ENCODE peak calls at places on chromosomes 12 and 14, in four cellular contexts. L, O, W and A are unnamed samples.

GRCh38 chr12:111360325-111360930 is 8.5 kb downstream of the PHETA1 start:
- DNase-seq in L (no peak), W (no peak), O (no peak), A (no peak)

GRCh38 chr12:2266666-2267623 is 214.2 kb downstream of the CACNA1C start:
- DNase-seq in O (peak; percentile 37), L (no peak), W (no peak), A (no peak)

GRCh38 chr12:117447665-117448366 is 86.4 kb upstream of the NOS1 start:
- DNase-seq in L (no peak), W (no peak), O (no peak), A (no peak)

GRCh38 chr12:19002192-19002591 is 127.3 kb upstream of the PLEKHA5 start:
- DNase-seq in W (peak; percentile 56), O (no peak), L (no peak), A (no peak)

GRCh38 chr12:75816892-75817291 is 214.7 kb downstream of the PHLDA1 start:
- DNase-seq in O (peak; percentile 12), W (peak; percentile 59), L (no peak), A (no peak)

GRCh38 chr12:26318661-26319068 is 123.3 kb downstream of the SSPN start:
- DNase-seq in W (peak; percentile 79), O (peak; percentile 62), L (no peak), A (no peak)

GRCh38 chr12:81077686-81078441 is at the start of gene ACSS3:
- DNase-seq in O (peak; percentile 6), W (peak; percentile 62), L (peak; percentile 83), A (no peak)

GRCh38 chr14:50064993-50065392 is 51.4 kb downstream of the VCPKMT start:
- DNase-seq in W (no peak), L (no peak), O (no peak), A (no peak)

GRCh38 chr14:102691763-102692162 is 85.5 kb upstream of the TRAF3 start:
- DNase-seq in W (no peak), L (no peak), O (no peak), A (no peak)

GRCh38 chr14:70567791-70568190 is 32.7 kb downstream of the MED6 start:
- DNase-seq in L (no peak), O (no peak), W (peak; percentile 46), A (no peak)

GRCh38 chr12:110590806-110591326 is 7.7 kb upstream of the PPTC7 start:
- DNase-seq in L (no peak), O (no peak), W (peak; percentile 26), A (no peak)

GRCh38 chr14:89327771-89328212 is 89.2 kb downstream of the FOXN3 start:
- DNase-seq in O (no peak), L (no peak), W (no peak), A (no peak)

GRCh38 chr12:73632191-73632590 is 905.4 kb upstream of the ATXN7L3B start:
- DNase-seq in O (peak; percentile 53), W (no peak), L (no peak), A (no peak)

GRCh38 chr12:73629893-73630872 is 907.5 kb upstream of the ATXN7L3B start:
- DNase-seq in O (peak; percentile 55), L (no peak), W (no peak), A (no peak)

GRCh38 chr12:73629171-73629570 is 908.5 kb upstream of the ATXN7L3B start:
- DNase-seq in O (peak; percentile 62), W (no peak), L (no peak), A (no peak)

GRCh38 chr12:73632661-73633060 is 905.0 kb upstream of the ATXN7L3B start:
- DNase-seq in W (no peak), O (peak; percentile 57), L (no peak), A (no peak)
- H3K9me3 ChIP-seq in W (no peaks in the 10 kb centered on the region), O (no peaks in the 10 kb centered on the region), L (no peaks in the 10 kb centered on the region), A (no peaks in the 10 kb centered on the region)

DNA sequence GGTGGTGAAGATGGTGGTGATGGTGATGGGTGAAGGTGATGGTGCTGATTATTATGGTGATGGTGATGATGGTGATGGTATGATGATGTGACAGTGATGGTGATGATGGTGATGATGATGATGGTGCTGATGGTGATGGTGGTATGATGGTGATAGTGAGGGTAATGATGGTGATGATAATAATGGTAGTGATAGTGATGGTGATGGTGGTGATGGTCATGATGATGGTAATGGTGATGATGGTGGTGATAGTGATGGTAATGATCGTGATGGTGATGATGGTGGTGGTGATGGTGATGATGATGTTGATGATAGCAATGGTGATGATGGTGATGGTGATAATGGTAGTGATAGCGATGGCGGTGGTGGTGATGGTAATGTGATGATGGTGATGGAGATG is 197.9 kb upstream of the ALG10B start:
- DNase-seq in W (no peak), L (no peak), O (no peak), A (no peak)
- H3K9me3 ChIP-seq in W (no peaks in the 10 kb centered on the region), L (no peaks in the 10 kb centered on the region), O (peaks cover 5% of the 10 kb centered on the region), A (no peaks in the 10 kb centered on the region)

DNA sequence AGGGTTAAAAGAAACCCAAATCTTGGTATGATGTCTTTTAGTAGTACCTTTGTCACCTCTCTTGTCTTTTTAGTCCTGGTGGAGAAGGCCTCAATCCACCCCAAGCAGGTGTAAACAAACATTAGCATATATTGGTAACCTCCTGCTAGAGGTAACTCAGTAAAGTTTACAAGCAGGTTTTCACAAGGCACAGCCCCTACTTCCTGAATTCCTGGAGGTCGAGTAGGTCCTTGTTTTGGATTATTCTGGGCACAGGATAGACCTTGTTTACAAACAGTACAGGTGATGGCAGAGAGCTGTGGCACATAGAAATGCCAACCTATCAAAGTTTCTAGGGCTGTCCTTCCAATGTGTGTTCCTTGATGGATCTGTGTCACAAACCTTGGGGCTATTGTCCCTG is 99.1 kb downstream of the ALG10 start:
- DNase-seq in L (no peak), O (no peak), W (no peak), A (no peak)
- H3K9me3 ChIP-seq in L (no peaks in the 10 kb centered on the region), O (no peaks in the 10 kb centered on the region), W (no peaks in the 10 kb centered on the region), A (no peaks in the 10 kb centered on the region)

GRCh38 chr12:109033239-109034196 is 12.7 kb upstream of the SVOP start:
- DNase-seq in O (no peak), L (no peak), W (no peak), A (no peak)

GRCh38 chr12:109029411-109029810 is 8.5 kb upstream of the SVOP start:
- DNase-seq in O (no peak), W (peak; percentile 56), L (no peak), A (no peak)

GRCh38 chr12:109027767-109028166 is 6.9 kb upstream of the SVOP start:
- DNase-seq in O (peak; percentile 19), L (no peak), W (peak; percentile 82), A (no peak)
- H3K9me3 ChIP-seq in O (no peaks in the 10 kb centered on the region), L (no peaks in the 10 kb centered on the region), W (no peaks in the 10 kb centered on the region), A (no peaks in the 10 kb centered on the region)